ENCODE peak calls at places on chromosomes 2 and 18, in nine cellular contexts. O is LHCN-M2; Y is PC-3; Z is left ventricle myocardium superior; D is HFFc6; A is mucosa of descending colon; N is activated T-helper 1 cell treated with anti-CD3 and anti-CD28 coated beads, Interleukin-12 subunit alpha, Interleukin-12 subunit beta, Interleukin-2, Interleukin-4 antibody, amounts not matched to agents 30 ng/mL and 10 ng/mL and 1 ng/mL, durations not matched to agents 14 hours and 24 hours and 36 hours; K is HT-29; F is cortex of kidney. X is an unnamed sample.

GRCh38 chr2:8595428-8595805 is 86.4 kb upstream of the ID2 start:
- DNase-seq in O (no peak), Y (no peak), Z (no peak), D (no peak), A (no peak), N (no peak), K (no peak), F (no peak), X (no peak)

GRCh38 chr18:61569176-61569892 is 236.1 kb downstream of the CDH20 start:
- DNase-seq in O (peak; percentile 72), Y (peak; percentile 58), Z (peak; percentile 67), D (peak; percentile 60), A (no peak), N (no peak), K (no peak), F (no peak), X (peak; percentile 89)

GRCh38 chr2:186098821-186099220 is 360.2 kb downstream of the FSIP2 start:
- DNase-seq in O (peak; percentile 50), Y (no peak), Z (no peak), D (no peak), A (no peak), N (no peak), K (no peak), F (no peak), X (no peak)

GRCh38 chr2:217922101-217923006 is 80.4 kb downstream of the TNS1 start:
- DNase-seq in O (no peak), Y (no peak), Z (peak; percentile 82), D (no peak), A (no peak), N (no peak), K (no peak), F (no peak), X (no peak)

GRCh38 chr2:240233891-240234502 is 93.5 kb upstream of the OTOS start:
- DNase-seq in O (no peak), Y (no peak), Z (peak; percentile 48), D (no peak), A (no peak), N (no peak), K (no peak), F (no peak), X (no peak)

GRCh38 chr2:168354499-168354898 is 101.6 kb upstream of the CERS6 start:
- DNase-seq in O (no peak), Y (no peak), Z (no peak), D (no peak), A (no peak), N (no peak), K (no peak), F (no peak), X (no peak)

GRCh38 chr2:239498981-239499633 is 98.3 kb upstream of the HDAC4 start:
- DNase-seq in O (no peak), Y (no peak), Z (peak; percentile 74), D (no peak), A (peak; percentile 49), N (no peak), K (no peak), F (no peak), X (no peak)

GRCh38 chr18:48663931-48664847 is 125.4 kb downstream of the CTIF start:
- DNase-seq in O (peak; percentile 24), Y (peak; percentile 48), Z (peak; percentile 80), D (no peak), A (peak; percentile 85), N (peak; percentile 28), K (peak; percentile 36), F (no peak), X (peak; percentile 56)

GRCh38 chr2:59195851-59196250 is 954.7 kb upstream of the FANCL start:
- DNase-seq in O (no peak), Y (no peak), Z (no peak), D (no peak), A (no peak), N (no peak), K (no peak), F (no peak), X (no peak)

GRCh38 chr18:77201508-77201907 is 48.1 kb upstream of the GALR1 start:
- DNase-seq in O (no peak), Y (peak; percentile 66), Z (no peak), D (no peak), A (no peak), N (no peak), K (no peak), F (no peak), X (peak; percentile 57)

GRCh38 chr2:238462782-238463396 is 36.2 kb downstream of the ASB1 start:
- DNase-seq in O (peak; percentile 67), Y (peak; percentile 73), Z (no peak), D (peak; percentile 65), A (no peak), N (no peak), K (peak; percentile 79), F (no peak), X (peak; percentile 68)

X was measured in epithelial cell of esophagus.